ENCODE peak calls at places on chromosomes 13 and 19, in six cellular contexts. A is neural progenitor cell, H is keratinocyte, N is HCT116, Q is fibroblast of lung, V is GM12878. K is an unnamed sample.
A peak's percentile ranks its signal among the peaks of the same experiment; 100 is the strongest.

GRCh38 chr19:54164369-54165068 is 5.0 kb upstream of the LENG1 start:
- DNase-seq in V (no peak), N (peak; percentile 39), H (no peak), Q (peak; percentile 49), A (peak; percentile 71), K (peak; percentile 26)

GRCh38 chr19:29878973-29879654 is 62.9 kb upstream of the URI1 start:
- DNase-seq in Q (peak; percentile 11), A (peak; percentile 18), V (no peak), N (peak; percentile 48), H (no peak), K (peak; percentile 89)

GRCh38 chr13:35838356-35838755 is 292.8 kb downstream of the DCLK1 start:
- DNase-seq in H (no peak), Q (peak; percentile 4), V (no peak), A (no peak), N (peak; percentile 3), K (no peak)

GRCh38 chr13:34779171-34779570 is 162.9 kb upstream of the NBEA start:
- DNase-seq in N (no peak), A (no peak), H (no peak), Q (no peak), V (no peak), K (peak; percentile 25)

GRCh38 chr13:110640591-110641029 is 25.3 kb downstream of the NAXD start:
- DNase-seq in V (no peak), A (no peak), H (no peak), Q (peak; percentile 62), N (no peak), K (no peak)

GRCh38 chr13:112771877-112772538 is 82.2 kb downstream of the ATP11A start:
- DNase-seq in V (no peak), N (no peak), H (no peak), Q (no peak), A (no peak), K (no peak)

GRCh38 chr13:48839171-48839570 is 136.5 kb upstream of the FNDC3A start:
- DNase-seq in V (no peak), H (no peak), N (no peak), A (no peak), Q (no peak), K (no peak)

GRCh38 chr13:33312150-33312908 is 26.8 kb upstream of the STARD13 start:
- DNase-seq in A (no peak), N (no peak), Q (peak; percentile 58), H (no peak), V (no peak), K (peak; percentile 47)

GRCh38 chr13:42328672-42329071 is 56.7 kb downstream of the AKAP11 start:
- DNase-seq in N (no peak), V (no peak), Q (no peak), A (no peak), H (no peak), K (no peak)

GRCh38 chr13:110774051-110774450 is 60.6 kb downstream of the ING1 start:
- DNase-seq in Q (no peak), H (no peak), V (no peak), A (no peak), N (no peak), K (no peak)

GRCh38 chr13:50357586-50358118 is 342.4 kb downstream of the KCNRG start:
- DNase-seq in Q (peak; percentile 82), N (no peak), V (no peak), A (no peak), H (no peak), K (no peak)

GRCh38 chr13:113958373-113958772 is 15.5 kb downstream of the C13orf46 start:
- DNase-seq in N (no peak), V (no peak), H (no peak), Q (no peak), A (no peak), K (no peak)

GRCh38 chr13:67184247-67184646 is 45.9 kb downstream of the PCDH9 start:
- DNase-seq in N (no peak), V (no peak), H (no peak), Q (no peak), A (no peak), K (no peak)

GRCh38 chr19:44890366-44891015 is 563 bp upstream of the TOMM40 start:
- DNase-seq in N (peak; percentile 100), V (peak; percentile 100), A (no peak), H (peak; percentile 98), Q (peak; percentile 100), K (peak; percentile 100)

GRCh38 chr13:100767192-100767591 is 92.6 kb upstream of the TMTC4 start:
- DNase-seq in V (no peak), Q (no peak), N (no peak), H (no peak), A (no peak), K (no peak)

GRCh38 chr13:91072511-91072910 is 275.0 kb upstream of the MIR17HG start:
- DNase-seq in N (no peak), V (no peak), Q (no peak), A (no peak), H (no peak), K (no peak)

GRCh38 chr19:5828661-5829566 is 10.6 kb downstream of the FUT6 start:
- DNase-seq in H (no peak), Q (peak; percentile 5), N (no peak), V (no peak), A (peak; percentile 83), K (peak; percentile 83)

GRCh38 chr19:34482380-34483250 is 1.1 kb downstream of the WTIP start:
- DNase-seq in Q (peak; percentile 39), V (no peak), A (peak; percentile 73), H (no peak), N (no peak), K (peak; percentile 47)

GRCh38 chr13:20387441-20387971 is 138.2 kb downstream of the CRYL1 start:
- DNase-seq in Q (no peak), V (no peak), H (no peak), N (no peak), A (no peak), K (no peak)

GRCh38 chr13:37608750-37609339 is 10.3 kb upstream of the POSTN start:
- DNase-seq in H (no peak), Q (no peak), V (no peak), N (no peak), A (no peak), K (no peak)

GRCh38 chr13:31775686-31776085 is 36.4 kb downstream of the RXFP2 start:
- DNase-seq in Q (no peak), V (no peak), A (no peak), N (no peak), H (no peak), K (no peak)

GRCh38 chr13:112968910-112969691 is at the start of gene MCF2L:
- DNase-seq in N (no peak), Q (peak; percentile 42), H (no peak), A (peak; percentile 68), V (no peak), K (peak; percentile 41)

GRCh38 chr13:93624371-93624777 is 397.8 kb downstream of the GPC6 start:
- DNase-seq in V (no peak), Q (peak; percentile 6), N (no peak), A (no peak), H (no peak), K (no peak)

GRCh38 chr13:80473695-80474094 is 132.8 kb upstream of the SPRY2 start:
- DNase-seq in Q (peak; percentile 92), V (no peak), H (no peak), A (no peak), N (no peak), K (no peak)

GRCh38 chr19:45767881-45768643 is 990 bp downstream of the SIX5 start:
- DNase-seq in V (no peak), H (no peak), A (peak; percentile 83), Q (peak; percentile 69), N (no peak), K (peak; percentile 69)

GRCh38 chr13:53920916-53921315 is 892.3 kb downstream of the OLFM4 start:
- DNase-seq in V (no peak), Q (no peak), N (no peak), H (no peak), A (no peak), K (no peak)

GRCh38 chr19:1748115-1748702 is 5.1 kb upstream of the ONECUT3 start:
- DNase-seq in H (peak; percentile 23), N (no peak), Q (no peak), A (no peak), V (no peak), K (no peak)

GRCh38 chr19:3098141-3098514 is 4.0 kb downstream of the GNA11 start:
- DNase-seq in N (no peak), V (no peak), A (no peak), H (no peak), Q (no peak), K (no peak)
- H3K27ac ChIP-seq in N (no peak overlapping the region), V (no peak overlapping the region), A (no peak overlapping the region), H (peak overlapping the region; percentile 52), Q (peak overlapping the region; percentile 82), K (peak overlapping the region; percentile 47)

DNA sequence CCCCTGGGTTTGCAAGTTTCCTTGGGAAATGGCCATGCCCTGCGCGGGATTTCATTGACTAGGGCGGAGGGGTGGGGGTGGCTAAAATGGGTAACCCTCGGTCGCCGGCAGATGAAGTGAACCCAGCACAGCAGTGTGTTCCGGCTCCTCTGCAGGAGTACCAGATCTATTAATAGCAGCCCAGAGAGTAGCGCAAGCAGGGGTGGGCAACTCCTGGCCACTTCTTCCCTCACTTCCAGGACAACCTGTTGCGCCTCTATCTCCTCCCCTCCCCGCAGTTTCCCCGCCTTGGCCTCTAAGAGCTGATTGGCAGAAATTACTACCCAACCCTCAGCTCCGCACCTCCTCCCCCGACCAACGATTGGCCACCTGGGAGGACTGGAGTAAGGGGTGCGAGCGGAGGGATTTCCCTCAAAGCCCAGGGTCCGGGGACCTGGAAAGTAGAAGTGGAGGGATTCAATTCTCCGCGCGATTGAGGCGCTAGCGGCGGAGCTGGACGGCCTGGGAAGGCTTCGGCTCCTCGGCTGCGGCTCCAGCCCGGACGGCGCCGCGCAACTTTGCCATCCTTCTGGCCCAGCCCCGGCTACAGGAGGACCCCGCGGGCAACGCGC is at the start of gene FREM2:
- DNase-seq in Q (peak; percentile 30), A (peak; percentile 97), V (no peak), N (no peak), H (no peak), K (peak; percentile 97)
- TF ChIP-seq EZH2 in Q (peak; percentile 40), A (no peak), V (no peak), N (no peak), H (no peak), K (no peak)

GRCh38 chr13:57633950-57634828 is 2.6 kb downstream of the PCDH17 start:
- DNase-seq in Q (no peak), H (no peak), N (no peak), V (no peak), A (peak; percentile 24), K (no peak)
- TF ChIP-seq CTCF in Q (peak; percentile 29), H (no peak), N (no peak), V (no peak), A (peak; percentile 29), K (no peak)

DNA sequence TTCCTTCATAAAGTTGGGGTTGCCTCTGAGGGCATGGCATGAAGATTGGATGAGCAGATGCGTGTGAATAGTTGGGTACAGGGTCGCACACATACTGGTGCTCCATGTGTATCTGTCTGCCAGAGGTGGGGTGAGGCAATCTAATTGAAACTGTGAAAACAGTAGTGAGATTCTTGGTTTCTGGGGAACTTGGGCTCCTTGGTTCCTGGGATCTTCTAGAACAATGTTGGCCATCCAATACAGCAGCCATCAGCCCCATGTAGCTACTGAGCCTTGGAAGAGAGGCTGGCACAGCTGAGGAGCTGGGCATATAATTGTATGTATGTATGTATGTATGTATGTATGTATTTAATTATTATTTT is 616 bp downstream of the FCHO1 start:
- DNase-seq in N (no peak), A (no peak), Q (no peak), H (no peak), V (peak; percentile 46), K (no peak)
- H3K27ac ChIP-seq in N (no peak overlapping the region), A (no peak overlapping the region), Q (no peak overlapping the region), H (no peak overlapping the region), V (peak overlapping the region; percentile 95), K (no peak overlapping the region)

GRCh38 chr19:50568321-50569022 is at the start of gene LRRC4B:
- DNase-seq in N (no peak), A (peak; percentile 79), Q (no peak), H (no peak), V (no peak), K (peak; percentile 70)
- TF ChIP-seq EZH2 in N (no peak), A (no peak), Q (no peak), H (no peak), V (no peak), K (no peak)